ENCODE peak calls at places on chromosomes 16 and 17, in five cellular contexts. B is sigmoid colon, L is AG04450, F is fibroblast of the aortic adventitia, Z is fibroblast of pulmonary artery. V is an unnamed sample.
A peak's percentile ranks its signal among the peaks of the same experiment; 100 is the strongest.

GRCh38 chr16:48576927-48577326 is 33.1 kb downstream of the N4BP1 start:
- DNase-seq in Z (peak; percentile 31), L (no peak), B (no peak), F (peak; percentile 30), V (no peak)

GRCh38 chr17:28726396-28726911 is 421 bp upstream of the TLCD1 start:
- DNase-seq in L (no peak), F (peak; percentile 47), Z (peak; percentile 41), B (peak; percentile 82), V (peak; percentile 35)

GRCh38 chr17:31926100-31926729 is 10.6 kb upstream of the SUZ12 start:
- DNase-seq in F (no peak), L (no peak), Z (no peak), B (no peak), V (no peak)

GRCh38 chr16:67842509-67843342 is 606 bp downstream of the THAP11 start:
- DNase-seq in L (no peak), B (peak; percentile 82), F (peak; percentile 54), Z (peak; percentile 56), V (peak; percentile 69)

GRCh38 chr17:63842173-63842539 is 329 bp downstream of the SMARCD2 start:
- DNase-seq in L (no peak), F (no peak), B (peak; percentile 77), Z (no peak), V (no peak)

GRCh38 chr17:78748730-78749317 is 33.2 kb downstream of the CYTH1 start:
- DNase-seq in Z (peak; percentile 45), L (no peak), B (peak; percentile 85), F (peak; percentile 70), V (peak; percentile 56)

GRCh38 chr17:81484195-81484979 is 28.2 kb downstream of the ACTG1 start:
- DNase-seq in B (peak; percentile 94), L (no peak), F (peak; percentile 77), Z (peak; percentile 79), V (peak; percentile 82)

GRCh38 chr16:19138601-19139000 is 24.8 kb downstream of the ITPRIPL2 start:
- DNase-seq in L (peak; percentile 73), Z (peak; percentile 82), B (peak; percentile 94), F (peak; percentile 65), V (peak; percentile 91)

GRCh38 chr17:41996855-41997164 is 20.4 kb downstream of the DNAJC7 start:
- DNase-seq in B (no peak), Z (no peak), F (no peak), L (no peak), V (no peak)

GRCh38 chr17:44324571-44325275 is at the start of gene SLC25A39:
- DNase-seq in Z (peak; percentile 95), L (peak; percentile 78), F (peak; percentile 91), B (peak; percentile 98), V (peak; percentile 96)

GRCh38 chr16:68779891-68780290 is 42.8 kb downstream of the CDH1 start:
- DNase-seq in Z (no peak), F (no peak), L (no peak), B (no peak), V (no peak)

GRCh38 chr16:69234460-69234859 is 47.5 kb downstream of the SNTB2 start:
- DNase-seq in F (no peak), Z (no peak), L (no peak), B (no peak), V (no peak)

GRCh38 chr17:61250335-61250890 is 149.2 kb upstream of the TBX2 start:
- DNase-seq in B (no peak), L (no peak), Z (peak; percentile 52), F (peak; percentile 75), V (peak; percentile 73)

GRCh38 chr17:79970576-79971068 is 65.0 kb downstream of the TBC1D16 start:
- DNase-seq in B (no peak), F (peak; percentile 22), Z (peak; percentile 44), L (no peak), V (peak; percentile 69)
- TF ChIP-seq CTCF in B (no peak), F (peak; percentile 26), Z (peak; percentile 47), L (peak; percentile 20), V (peak; percentile 73)

GRCh38 chr17:75980188-75981018 is 1.4 kb downstream of the TEN1 start:
- DNase-seq in Z (no peak), L (no peak), F (no peak), B (peak; percentile 50), V (no peak)
- H3K4me3 ChIP-seq in Z (peak overlapping the region; percentile 88), L (peak overlapping the region; percentile 83), F (peak overlapping the region; percentile 93), B (peak overlapping the region; percentile 83), V (peak overlapping the region; percentile 94)

GRCh38 chr16:86766700-86767099 is 188.4 kb downstream of the FOXL1 start:
- DNase-seq in L (no peak), F (no peak), Z (no peak), B (no peak), V (no peak)
- TF ChIP-seq CTCF in L (no peak), F (no peak), Z (no peak), B (no peak), V (no peak)

DNA sequence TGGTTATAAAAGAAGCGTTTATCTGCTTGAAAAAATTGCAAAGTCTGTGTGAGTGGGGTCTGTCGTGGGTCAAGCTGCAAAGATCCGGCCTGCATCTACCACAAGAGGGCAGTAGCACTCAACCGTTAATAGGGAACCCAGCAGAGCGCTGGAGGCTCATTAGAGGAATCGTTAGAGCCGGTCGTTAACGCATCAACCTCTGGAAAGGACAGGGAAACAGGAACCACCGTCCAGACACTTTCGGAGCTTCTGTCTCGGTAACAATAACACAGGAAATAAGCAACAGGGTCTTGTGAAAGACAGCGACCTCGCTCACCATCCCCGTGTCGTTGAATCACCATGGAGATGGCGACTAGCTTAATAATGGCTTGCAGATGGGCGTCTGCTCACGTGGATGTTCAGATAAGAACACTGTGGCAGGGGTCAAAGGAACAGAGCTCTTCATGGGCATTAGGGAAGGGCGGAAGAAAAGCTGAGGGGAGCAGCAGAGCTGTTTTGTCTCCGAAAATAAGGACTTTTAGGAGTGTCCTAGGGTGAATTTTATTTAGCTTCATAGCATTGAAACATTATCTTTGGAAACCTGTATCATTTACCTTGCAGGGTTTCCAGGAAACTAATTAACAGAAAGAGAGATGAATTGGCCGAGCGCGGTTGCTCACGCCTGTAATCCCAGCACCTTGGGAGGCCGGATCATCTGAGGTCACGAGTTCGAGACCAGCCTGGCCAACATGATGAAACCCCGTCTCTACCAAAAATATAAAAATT is 11.9 kb upstream of the NSRP1 start:
- DNase-seq in B (peak; percentile 86), F (peak; percentile 89), Z (peak; percentile 92), L (peak; percentile 41), V (peak; percentile 89)
- H3K4me3 ChIP-seq in B (peak overlapping the region; percentile 30), F (peak overlapping the region; percentile 59), Z (peak overlapping the region; percentile 55), L (peak overlapping the region; percentile 63), V (peak overlapping the region; percentile 59)

GRCh38 chr16:58196898-58197313 is 1.0 kb downstream of the CSNK2A2 start:
- DNase-seq in F (peak; percentile 10), B (no peak), Z (peak; percentile 35), L (no peak), V (peak; percentile 6)

GRCh38 chr16:58200398-58200797 is 2.5 kb upstream of the CSNK2A2 start:
- DNase-seq in B (no peak), Z (no peak), L (no peak), F (no peak), V (no peak)

GRCh38 chr16:58197314-58198012 is 443 bp downstream of the CSNK2A2 start:
- DNase-seq in L (no peak), B (no peak), F (no peak), Z (no peak), V (no peak)

GRCh38 chr16:58198739-58199411 is 969 bp upstream of the CSNK2A2 start:
- DNase-seq in L (no peak), B (no peak), F (no peak), Z (no peak), V (no peak)

GRCh38 chr16:58198022-58198683 is at the start of gene CSNK2A2:
- DNase-seq in B (peak; percentile 79), F (peak; percentile 60), Z (peak; percentile 68), L (peak; percentile 10), V (peak; percentile 64)
- TF ChIP-seq CTCF in B (no peak), F (peak; percentile 12), Z (no peak), L (peak; percentile 32), V (no peak)

DNA sequence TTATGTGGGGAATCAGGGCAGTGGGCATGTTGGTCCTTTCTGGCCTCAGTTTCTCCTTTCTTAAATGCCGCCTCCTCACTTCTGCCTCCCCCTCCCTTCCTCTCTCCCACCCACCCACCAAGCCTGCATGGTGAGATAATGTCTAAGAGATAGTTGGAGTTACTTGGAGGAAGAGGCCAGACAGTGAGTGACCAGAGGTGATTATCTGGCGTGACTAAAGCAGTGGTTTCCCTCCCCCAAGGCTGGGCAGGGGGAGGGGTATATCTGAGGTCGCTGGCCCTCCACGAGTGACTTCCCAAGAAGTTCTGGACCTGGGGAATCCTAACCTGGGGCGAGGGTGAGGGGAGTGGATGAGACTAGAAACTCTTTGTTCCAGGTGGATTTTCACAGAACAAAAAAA is 31.6 kb upstream of the TAC4 start:
- DNase-seq in Z (no peak), B (no peak), F (no peak), L (no peak), V (no peak)
- H3K4me3 ChIP-seq in Z (no peak overlapping the region), B (no peak overlapping the region), F (no peak overlapping the region), L (no peak overlapping the region), V (no peak overlapping the region)

GRCh38 chr16:2226245-2226793 is 2.9 kb downstream of the E4F1 start:
- DNase-seq in F (no peak), L (no peak), B (no peak), Z (no peak), V (no peak)
- TF ChIP-seq CTCF in F (no peak), L (no peak), B (no peak), Z (no peak), V (no peak)

GRCh38 chr16:88460496-88461169 is 7.6 kb downstream of the ZFPM1 start:
- DNase-seq in F (no peak), Z (no peak), L (no peak), B (no peak), V (no peak)
- H3K4me3 ChIP-seq in F (no peak overlapping the region), Z (no peak overlapping the region), L (no peak overlapping the region), B (no peak overlapping the region), V (no peak overlapping the region)

V was measured in choroid plexus epithelial cell.